ENCODE peak calls at places on chromosomes 5 and 9, in four cellular contexts. A is iris pigment epithelial cell, P is pons, B is fibroblast of pulmonary artery. Q is an unnamed sample.

GRCh38 chr9:74499111-74499601 is 2.0 kb downstream of the RORB start:
- DNase-seq in A (peak; percentile 21), P (no peak), B (no peak), Q (no peak)

GRCh38 chr5:168939887-168940534 is 360.8 kb upstream of the PANK3 start:
- DNase-seq in A (no peak), P (no peak), B (no peak), Q (no peak)

GRCh38 chr5:142698447-142698846 is 12.6 kb upstream of the FGF1 start:
- DNase-seq in A (no peak), P (no peak), B (no peak), Q (no peak)

GRCh38 chr5:102971693-102972293 is 148.1 kb downstream of the GIN1 start:
- DNase-seq in A (peak; percentile 61), P (peak; percentile 38), B (peak; percentile 51), Q (peak; percentile 57)

GRCh38 chr9:94002316-94003140 is 47.4 kb upstream of the BARX1 start:
- DNase-seq in A (peak; percentile 63), P (peak; percentile 51), B (peak; percentile 71), Q (peak; percentile 58)

GRCh38 chr5:175753536-175753890 is 95.6 kb downstream of the HRH2 start:
- DNase-seq in A (no peak), P (no peak), B (no peak), Q (no peak)

GRCh38 chr5:31047621-31048020 is 145.9 kb upstream of the CDH6 start:
- DNase-seq in A (peak; percentile 12), P (no peak), B (peak; percentile 63), Q (no peak)

GRCh38 chr9:6024035-6024554 is 8.7 kb upstream of the RANBP6 start:
- DNase-seq in A (peak; percentile 9), P (no peak), B (no peak), Q (peak; percentile 9)

GRCh38 chr5:77033338-77033737 is 3.1 kb downstream of the AGGF1 start:
- DNase-seq in A (no peak), P (no peak), B (no peak), Q (no peak)

GRCh38 chr9:73079326-73079725 is 72.3 kb upstream of the ANXA1 start:
- DNase-seq in A (no peak), P (no peak), B (no peak), Q (no peak)

GRCh38 chr9:95468791-95469190 is 48.0 kb downstream of the PTCH1 start:
- DNase-seq in A (no peak), P (no peak), B (no peak), Q (no peak)

GRCh38 chr5:160616712-160617497 is 195.2 kb downstream of the PTTG1 start:
- DNase-seq in A (no peak), P (no peak), B (no peak), Q (no peak)

GRCh38 chr5:42984307-42984706 is 55.8 kb downstream of the ANXA2R start:
- DNase-seq in A (peak; percentile 23), P (no peak), B (no peak), Q (no peak)

GRCh38 chr5:84255318-84255717 is 129.4 kb downstream of the EDIL3 start:
- DNase-seq in A (peak; percentile 55), P (no peak), B (peak; percentile 62), Q (no peak)

GRCh38 chr9:761155-761792 is 80.2 kb upstream of the DMRT1 start:
- DNase-seq in A (no peak), P (peak; percentile 59), B (peak; percentile 37), Q (no peak)

GRCh38 chr5:9582406-9582805 is 36.5 kb upstream of the SEMA5A start:
- DNase-seq in A (no peak), P (no peak), B (no peak), Q (no peak)

GRCh38 chr5:159571501-159572244 is 241.4 kb upstream of the IL12B start:
- DNase-seq in A (no peak), P (no peak), B (no peak), Q (no peak)

GRCh38 chr5:175378444-175379028 is 65.4 kb downstream of the DRD1 start:
- DNase-seq in A (no peak), P (no peak), B (no peak), Q (no peak)

GRCh38 chr5:163506726-163507125 is 1.3 kb downstream of the MAT2B start:
- DNase-seq in A (peak; percentile 79), P (peak; percentile 17), B (peak; percentile 37), Q (peak; percentile 7)

GRCh38 chr5:153352685-153353219 is 137.7 kb upstream of the GRIA1 start:
- DNase-seq in A (no peak), P (no peak), B (no peak), Q (no peak)

GRCh38 chr5:40973364-40974004 is 64.2 kb downstream of the C7 start:
- DNase-seq in A (no peak), P (no peak), B (no peak), Q (no peak)

GRCh38 chr9:112015736-112016135 is 119.1 kb downstream of the UGCG start:
- DNase-seq in A (no peak), P (no peak), B (no peak), Q (no peak)

GRCh38 chr5:75044406-75044805 is 8.0 kb downstream of the GCNT4 start:
- DNase-seq in A (no peak), P (peak; percentile 53), B (no peak), Q (no peak)

GRCh38 chr9:123269316-123269715 is 930 bp upstream of the STRBP start:
- DNase-seq in A (no peak), P (no peak), B (no peak), Q (no peak)

GRCh38 chr5:175686396-175686795 is 28.5 kb downstream of the HRH2 start:
- DNase-seq in A (no peak), P (no peak), B (no peak), Q (no peak)

GRCh38 chr5:133421394-133421793 is 190.9 kb downstream of the FSTL4 start:
- DNase-seq in A (peak; percentile 39), P (no peak), B (peak; percentile 26), Q (peak; percentile 21)

GRCh38 chr5:117189772-117190171 is 615.1 kb upstream of the SEMA6A start:
- DNase-seq in A (no peak), P (no peak), B (no peak), Q (no peak)

GRCh38 chr5:54088081-54088480 is 222.3 kb downstream of the ARL15 start:
- DNase-seq in A (peak; percentile 49), P (no peak), B (peak; percentile 19), Q (no peak)

GRCh38 chr9:89639367-89639795 is 34.6 kb downstream of the GADD45G start:
- DNase-seq in A (no peak), P (peak; percentile 44), B (no peak), Q (peak; percentile 35)

GRCh38 chr9:8255852-8256251 is 456.3 kb upstream of the DMAC1 start:
- DNase-seq in A (no peak), P (no peak), B (no peak), Q (no peak)

GRCh38 chr5:84688566-84688965 is 303.9 kb upstream of the EDIL3 start:
- DNase-seq in A (peak; percentile 89), P (no peak), B (peak; percentile 80), Q (no peak)